ENCODE peak calls at places on chromosomes 6 and 20, in seven cellular contexts. L is gastrocnemius medialis, X is Peyer's patch, F is lower leg skin, U is heart left ventricle, C is breast epithelium, Z is NB4. Q is an unnamed sample.

GRCh38 chr20:61730631-61731362 is 334.9 kb downstream of the TAF4 start:
- DNase-seq in L (no peak), X (no peak), F (no peak), U (peak), C (no peak), Z (no peak), Q (no peak)

GRCh38 chr20:11807070-11807741 is 110.5 kb upstream of the BTBD3 start:
- DNase-seq in L (no peak), X (no peak), F (no peak), U (no peak), C (no peak), Z (no peak), Q (no peak)

GRCh38 chr20:32368930-32369329 is 10.8 kb downstream of the ASXL1 start:
- DNase-seq in L (no peak), X (no peak), F (no peak), U (no peak), C (no peak), Z (peak), Q (peak)

GRCh38 chr20:63014710-63015109 is 7.9 kb upstream of the BHLHE23 start:
- DNase-seq in L (no peak), X (no peak), F (no peak), U (no peak), C (no peak), Z (no peak), Q (no peak)

GRCh38 chr6:52538921-52539354 is 37.9 kb downstream of the TRAM2 start:
- DNase-seq in L (no peak), X (no peak), F (peak), U (no peak), C (no peak), Z (no peak), Q (no peak)

GRCh38 chr6:170190046-170190445 is 100.8 kb downstream of the DLL1 start:
- DNase-seq in L (no peak), X (no peak), F (no peak), U (no peak), C (no peak), Z (no peak), Q (no peak)

GRCh38 chr20:37323985-37324384 is 22.0 kb upstream of the SRC start:
- DNase-seq in L (no peak), X (no peak), F (no peak), U (no peak), C (no peak), Z (no peak), Q (no peak)

GRCh38 chr6:107870379-107870778 is 46.3 kb upstream of the SCML4 start:
- DNase-seq in L (no peak), X (no peak), F (no peak), U (no peak), C (no peak), Z (no peak), Q (no peak)

GRCh38 chr20:62136283-62137091 is 6.7 kb downstream of the PSMA7 start:
- DNase-seq in L (peak), X (peak), F (peak), U (peak), C (peak), Z (peak), Q (peak)

GRCh38 chr6:149060300-149060984 is 257.1 kb upstream of the TAB2 start:
- DNase-seq in L (no peak), X (peak), F (no peak), U (peak), C (no peak), Z (peak), Q (peak)

GRCh38 chr6:23003671-23004598 is 434.6 kb downstream of the HDGFL1 start:
- DNase-seq in L (peak), X (no peak), F (peak), U (no peak), C (no peak), Z (no peak), Q (no peak)

GRCh38 chr20:24935786-24936525 is 13.1 kb upstream of the CST7 start:
- DNase-seq in L (no peak), X (no peak), F (peak), U (no peak), C (no peak), Z (no peak), Q (no peak)

GRCh38 chr20:36472656-36473071 is 68.7 kb upstream of the MYL9 start:
- DNase-seq in L (peak), X (peak), F (peak), U (peak), C (peak), Z (no peak), Q (no peak)

GRCh38 chr6:32112436-32112980 is 3.4 kb upstream of the TNXB start:
- DNase-seq in L (peak), X (peak), F (peak), U (peak), C (no peak), Z (no peak), Q (no peak)

GRCh38 chr20:34604980-34605788 is 46.7 kb downstream of the MAP1LC3A start:
- DNase-seq in L (no peak), X (no peak), F (no peak), U (no peak), C (no peak), Z (no peak), Q (no peak)

GRCh38 chr6:39153766-39154397 is 38.9 kb upstream of the SAYSD1 start:
- DNase-seq in L (no peak), X (no peak), F (no peak), U (no peak), C (no peak), Z (no peak), Q (no peak)

GRCh38 chr6:169848946-169849345 is 97.5 kb downstream of the ERMARD start:
- DNase-seq in L (no peak), X (peak), F (peak), U (no peak), C (peak), Z (no peak), Q (no peak)

GRCh38 chr6:148464319-148465010 is 121.8 kb downstream of the SASH1 start:
- DNase-seq in L (peak), X (peak), F (peak), U (peak), C (peak), Z (peak), Q (peak)

GRCh38 chr6:144295981-144296767 is 11.0 kb downstream of the UTRN start:
- DNase-seq in L (no peak), X (no peak), F (no peak), U (no peak), C (no peak), Z (no peak), Q (no peak)

GRCh38 chr20:24977797-24978196 is 14.8 kb downstream of the APMAP start:
- DNase-seq in L (no peak), X (no peak), F (peak), U (no peak), C (no peak), Z (no peak), Q (no peak)

GRCh38 chr20:50193169-50193850 is 2.7 kb downstream of the CEBPB start:
- DNase-seq in L (peak), X (no peak), F (no peak), U (peak), C (no peak), Z (no peak), Q (peak)

GRCh38 chr6:31821301-31822037 is 6.1 kb upstream of the HSPA1B start:
- DNase-seq in L (peak), X (peak), F (peak), U (peak), C (no peak), Z (peak), Q (peak)

GRCh38 chr20:43699941-43700565 is 26.7 kb downstream of the GTSF1L start:
- DNase-seq in L (no peak), X (no peak), F (no peak), U (no peak), C (no peak), Z (no peak), Q (no peak)

GRCh38 chr20:2005831-2006426 is 12.1 kb upstream of the PDYN start:
- DNase-seq in L (no peak), X (peak), F (no peak), U (peak), C (peak), Z (peak), Q (peak)

GRCh38 chr6:145836170-145836569 is 21.6 kb upstream of the FBXO30 start:
- DNase-seq in L (peak), X (no peak), F (no peak), U (no peak), C (no peak), Z (no peak), Q (no peak)

GRCh38 chr6:4271761-4272505 is 136.6 kb upstream of the ECI2 start:
- DNase-seq in L (no peak), X (no peak), F (no peak), U (no peak), C (no peak), Z (no peak), Q (no peak)

GRCh38 chr20:58513580-58514285 is 1.5 kb downstream of the APCDD1L start:
- DNase-seq in L (no peak), X (no peak), F (peak), U (no peak), C (no peak), Z (no peak), Q (no peak)

GRCh38 chr6:155264704-155265320 is 999 bp downstream of the CLDN20 start:
- DNase-seq in L (no peak), X (no peak), F (no peak), U (no peak), C (no peak), Z (no peak), Q (no peak)

GRCh38 chr6:139940741-139941712 is 566.6 kb upstream of the CITED2 start:
- DNase-seq in L (no peak), X (no peak), F (no peak), U (no peak), C (no peak), Z (peak), Q (no peak)

DNA sequence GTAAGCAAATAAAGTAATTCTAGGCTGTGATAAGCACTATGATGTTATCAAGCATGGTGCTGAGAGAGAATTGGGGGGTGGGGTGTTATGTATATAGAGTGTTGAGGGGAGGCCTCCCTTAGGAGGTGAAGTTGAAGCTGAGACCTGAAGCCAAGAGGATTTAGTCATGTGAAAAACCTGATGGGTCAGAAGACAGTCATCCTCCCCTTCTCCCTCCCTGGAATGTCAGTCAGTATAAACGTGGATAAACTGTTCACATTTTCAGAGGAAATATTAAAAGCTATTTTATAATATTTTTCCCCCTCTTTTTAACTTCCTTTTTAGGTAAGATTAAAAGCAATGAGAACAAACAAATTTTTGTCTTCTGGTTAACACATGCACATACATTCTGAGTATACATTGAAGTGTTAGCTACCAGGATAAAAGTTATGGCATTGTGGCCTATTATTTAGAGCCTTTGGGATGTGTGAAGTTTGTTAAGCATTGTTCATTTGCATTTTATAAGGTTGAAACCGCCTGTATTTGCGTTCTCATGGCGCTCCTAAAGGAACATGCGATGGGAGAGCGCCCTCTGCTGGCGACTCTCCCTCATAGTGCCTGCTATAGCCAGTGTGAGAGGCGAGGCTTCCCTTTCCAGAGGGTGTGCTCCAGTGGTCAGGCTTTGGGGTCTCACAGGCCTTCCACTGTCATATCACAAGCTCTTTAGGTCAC is 35.4 kb upstream of the MAPK13 start:
- DNase-seq in L (peak), X (peak), F (peak), U (peak), C (peak), Z (peak), Q (peak)
- TF ChIP-seq POLR2A in L (no peak), X (no peak), F (no peak), U (no peak), C (no peak), Z (no peak), Q (no peak)

DNA sequence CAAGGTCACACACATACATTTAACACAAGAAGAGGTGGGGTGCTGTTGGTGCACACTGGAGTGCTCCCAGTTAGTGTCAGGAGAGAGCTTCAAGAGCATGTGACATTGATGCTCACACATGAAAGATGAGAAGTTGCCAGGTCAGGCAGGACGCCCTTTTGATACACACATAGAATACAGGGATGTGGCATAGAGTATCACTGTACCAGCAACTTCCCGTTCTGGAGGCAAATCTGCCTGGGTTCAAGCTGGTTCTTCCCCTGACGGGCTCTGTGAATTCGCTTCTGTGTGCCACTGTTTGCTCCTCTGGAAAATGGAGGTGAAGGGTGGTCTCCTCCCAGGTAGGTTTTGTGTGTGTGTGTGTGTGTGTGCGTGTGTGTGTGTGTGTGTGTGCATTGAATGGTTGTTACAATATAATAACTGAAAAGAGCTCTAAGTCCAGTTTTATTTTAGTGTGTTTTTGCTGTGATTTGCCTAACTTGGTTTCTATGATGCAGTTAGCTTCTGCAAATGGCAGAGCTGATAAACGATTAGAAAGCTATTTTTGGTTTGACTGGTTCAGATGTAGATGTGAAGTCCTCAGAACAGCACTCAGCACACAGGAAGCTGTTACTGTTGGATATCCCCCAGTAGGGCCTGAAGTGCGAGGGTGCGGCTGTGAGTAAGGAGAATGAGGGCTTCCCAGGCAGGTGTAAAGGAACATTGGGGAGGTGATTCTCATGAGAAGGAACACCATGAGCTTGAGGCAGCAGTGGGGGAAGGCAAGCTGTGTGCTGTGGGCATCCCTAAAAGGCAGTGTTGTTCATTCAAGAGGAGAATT is 53.4 kb downstream of the HIVEP1 start:
- DNase-seq in L (no peak), X (no peak), F (no peak), U (no peak), C (no peak), Z (no peak), Q (no peak)
- TF ChIP-seq POLR2A in L (no peak), X (no peak), F (no peak), U (no peak), C (no peak), Z (no peak), Q (no peak)

GRCh38 chr6:158026054-158026900 is 44.6 kb downstream of the SYNJ2 start:
- DNase-seq in L (peak), X (peak), F (peak), U (peak), C (no peak), Z (peak), Q (peak)
- TF ChIP-seq POLR2A in L (no peak), X (peak), F (no peak), U (no peak), C (no peak), Z (no peak), Q (peak)

DNA sequence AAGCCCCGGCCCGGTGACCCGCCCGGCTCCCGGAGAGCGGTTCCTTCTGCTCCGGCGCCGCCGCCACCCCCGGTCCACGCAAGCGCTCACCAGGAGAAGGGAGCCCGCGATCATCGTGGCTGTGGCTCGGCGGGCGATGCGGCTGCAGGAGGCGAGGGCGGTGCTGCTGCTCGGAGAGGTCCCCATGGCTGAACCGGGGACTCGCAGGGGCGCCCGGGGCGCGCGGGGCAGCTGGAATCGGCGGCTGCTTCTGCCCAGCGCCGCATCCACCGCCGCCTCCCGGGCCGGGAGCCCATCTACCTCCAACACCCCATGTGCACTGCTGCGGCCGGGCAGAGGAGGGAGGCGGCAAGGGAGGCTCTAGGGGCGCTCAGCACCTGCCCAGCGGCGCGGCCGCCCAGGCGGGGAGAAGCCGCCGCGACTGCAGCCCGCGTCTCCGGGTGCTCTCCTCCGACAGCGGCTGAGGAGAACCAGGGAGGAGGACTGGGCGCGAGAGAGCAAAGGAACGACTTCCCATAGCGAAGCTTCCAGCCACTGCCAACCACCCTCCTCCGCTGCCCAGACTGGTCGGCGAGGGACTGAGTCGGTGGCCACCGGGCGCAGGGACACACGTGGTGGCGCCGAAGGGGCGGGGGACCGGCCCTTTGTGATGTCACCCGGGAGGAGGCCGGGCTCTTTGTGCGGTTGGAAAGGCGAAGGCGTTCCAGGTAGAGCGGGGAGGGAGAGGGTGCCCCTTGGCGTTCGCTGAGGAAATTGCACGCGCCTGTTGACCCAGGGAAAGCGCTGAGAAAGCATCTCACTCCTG is at the start of gene TNFRSF21:
- DNase-seq in L (peak), X (peak), F (peak), U (peak), C (peak), Z (peak), Q (peak)
- TF ChIP-seq POLR2A in L (peak), X (peak), F (no peak), U (no peak), C (no peak), Z (peak), Q (peak)

GRCh38 chr20:45953672-45954071 is 18.3 kb downstream of the ZNF335 start:
- DNase-seq in L (no peak), X (no peak), F (peak), U (peak), C (no peak), Z (no peak), Q (no peak)
- TF ChIP-seq POLR2A in L (no peak), X (no peak), F (no peak), U (no peak), C (no peak), Z (no peak), Q (no peak)

Q was measured in erythroblast.